ENCODE peak calls at places on chromosomes 7 and 10, in ten cellular contexts. K is effector memory CD8-positive, alpha-beta T cell; P is CD8-positive, alpha-beta T cell; N is Right ventricle myocardium inferior; V is SK-N-SH treated with all-trans-retinoic acid at 6 μM for 48 hours; O is left cardiac atrium; I is activated naive CD4-positive, alpha-beta T cell treated with anti-CD3 and anti-CD28 coated beads, Interleukin-2, amount 50 U/mL, for 72 hours; X is lower lobe of right lung; S is naive B cell; A is naive thymus-derived CD4-positive, alpha-beta T cell. R is an unnamed sample.

GRCh38 chr7:4765776-4766490 is 9.5 kb upstream of the AP5Z1 start:
- ATAC-seq in K (no peak), P (no peak), N (no peak), V (no peak), O (no peak), I (no peak), X (no peak), S (no peak), A (no peak), R (no peak)

GRCh38 chr7:157484411-157485081 is 147.7 kb downstream of the DNAJB6 start:
- ATAC-seq in K (no peak), P (no peak), N (no peak), V (no peak), O (no peak), I (no peak), X (no peak), S (no peak), A (no peak), R (no peak)

GRCh38 chr10:59366310-59366709 is 4.0 kb upstream of the FAM13C start:
- ATAC-seq in K (no peak), P (no peak), N (peak; percentile 84), V (no peak), O (peak; percentile 52), I (no peak), X (no peak), S (no peak), A (no peak), R (no peak)

GRCh38 chr7:95976369-95976768 is 204.0 kb downstream of the DYNC1I1 start:
- ATAC-seq in K (no peak), P (no peak), N (no peak), V (no peak), O (no peak), I (no peak), X (no peak), S (no peak), A (no peak), R (no peak)

GRCh38 chr10:125370578-125370977 is 210.2 kb upstream of the CTBP2 start:
- ATAC-seq in K (no peak), P (no peak), N (no peak), V (no peak), O (no peak), I (no peak), X (no peak), S (no peak), A (no peak), R (no peak)

GRCh38 chr10:3045471-3046209 is 21.7 kb upstream of the PFKP start:
- ATAC-seq in K (no peak), P (no peak), N (peak; percentile 83), V (peak; percentile 84), O (peak; percentile 95), I (no peak), X (peak; percentile 89), S (no peak), A (peak; percentile 45), R (peak; percentile 71)

GRCh38 chr10:120459185-120459584 is 2.2 kb downstream of the PLPP4 start:
- ATAC-seq in K (no peak), P (no peak), N (no peak), V (no peak), O (no peak), I (no peak), X (no peak), S (no peak), A (no peak), R (no peak)

GRCh38 chr10:12875100-12875499 is 126.4 kb downstream of the CCDC3 start:
- ATAC-seq in K (no peak), P (no peak), N (peak; percentile 48), V (no peak), O (peak; percentile 42), I (no peak), X (peak; percentile 25), S (no peak), A (no peak), R (no peak)